ENCODE peak calls at places on chromosomes 5 and 9, in eight cellular contexts. One of them, this sample, is unnamed.

GRCh38 chr5:10465726-10466125 is 24.0 kb downstream of the ROPN1L start:
- DNase-seq in IMR-90: no peak
- DNase-seq in kidney: no peak
- DNase-seq in GM23248: no peak
- DNase-seq in fibroblast of lung: no peak
- DNase-seq in colonic mucosa: no peak
- DNase-seq in K562: no peak
- DNase-seq in endodermal cell: no peak
- DNase-seq in this sample: no peak

GRCh38 chr5:143217804-143218160 is 185.7 kb downstream of the NR3C1 start:
- DNase-seq in IMR-90: no peak
- DNase-seq in kidney: no peak
- DNase-seq in GM23248: no peak
- DNase-seq in fibroblast of lung: no peak
- DNase-seq in colonic mucosa: no peak
- DNase-seq in K562: no peak
- DNase-seq in endodermal cell: no peak
- DNase-seq in this sample: no peak

GRCh38 chr5:135735831-135736230 is 98.6 kb upstream of the SLC25A48 start:
- DNase-seq in IMR-90: no peak
- DNase-seq in kidney: no peak
- DNase-seq in GM23248: no peak
- DNase-seq in fibroblast of lung: no peak
- DNase-seq in colonic mucosa: peak
- DNase-seq in K562: no peak
- DNase-seq in endodermal cell: peak
- DNase-seq in this sample: no peak

GRCh38 chr9:93097496-93098205 is 1.6 kb downstream of the CARD19 start:
- DNase-seq in IMR-90: peak
- DNase-seq in kidney: peak
- DNase-seq in GM23248: peak
- DNase-seq in fibroblast of lung: no peak
- DNase-seq in colonic mucosa: peak
- DNase-seq in K562: no peak
- DNase-seq in endodermal cell: peak
- DNase-seq in this sample: no peak

GRCh38 chr5:180008433-180008832 is 63.1 kb downstream of the RNF130 start:
- DNase-seq in IMR-90: no peak
- DNase-seq in kidney: no peak
- DNase-seq in GM23248: no peak
- DNase-seq in fibroblast of lung: no peak
- DNase-seq in colonic mucosa: no peak
- DNase-seq in K562: no peak
- DNase-seq in endodermal cell: no peak
- DNase-seq in this sample: no peak

GRCh38 chr5:31161772-31162171 is 31.7 kb upstream of the CDH6 start:
- DNase-seq in IMR-90: no peak
- DNase-seq in kidney: no peak
- DNase-seq in GM23248: peak
- DNase-seq in fibroblast of lung: no peak
- DNase-seq in colonic mucosa: peak
- DNase-seq in K562: no peak
- DNase-seq in endodermal cell: no peak
- DNase-seq in this sample: no peak

GRCh38 chr9:97864396-97864795 is 11.4 kb downstream of the FOXE1 start:
- DNase-seq in IMR-90: no peak
- DNase-seq in kidney: no peak
- DNase-seq in GM23248: no peak
- DNase-seq in fibroblast of lung: no peak
- DNase-seq in colonic mucosa: no peak
- DNase-seq in K562: no peak
- DNase-seq in endodermal cell: no peak
- DNase-seq in this sample: no peak

GRCh38 chr9:94788706-94789105 is 62.2 kb downstream of the AOPEP start:
- DNase-seq in IMR-90: no peak
- DNase-seq in kidney: no peak
- DNase-seq in GM23248: no peak
- DNase-seq in fibroblast of lung: no peak
- DNase-seq in colonic mucosa: no peak
- DNase-seq in K562: no peak
- DNase-seq in endodermal cell: no peak
- DNase-seq in this sample: no peak

GRCh38 chr5:55650391-55650790 is 61.7 kb downstream of the SLC38A9 start:
- DNase-seq in IMR-90: peak
- DNase-seq in kidney: no peak
- DNase-seq in GM23248: peak
- DNase-seq in fibroblast of lung: peak
- DNase-seq in colonic mucosa: no peak
- DNase-seq in K562: no peak
- DNase-seq in endodermal cell: no peak
- DNase-seq in this sample: peak

GRCh38 chr9:120708526-120709224 is 5.6 kb downstream of the MEGF9 start:
- DNase-seq in IMR-90: peak
- DNase-seq in kidney: no peak
- DNase-seq in GM23248: peak
- DNase-seq in fibroblast of lung: peak
- DNase-seq in colonic mucosa: no peak
- DNase-seq in K562: no peak
- DNase-seq in endodermal cell: no peak
- DNase-seq in this sample: no peak

GRCh38 chr5:80559244-80559643 is 10.8 kb downstream of the ANKRD34B start:
- DNase-seq in IMR-90: no peak
- DNase-seq in kidney: no peak
- DNase-seq in GM23248: no peak
- DNase-seq in fibroblast of lung: no peak
- DNase-seq in colonic mucosa: no peak
- DNase-seq in K562: no peak
- DNase-seq in endodermal cell: no peak
- DNase-seq in this sample: no peak

GRCh38 chr5:124599048-124599973 is 147.1 kb downstream of the ZNF608 start:
- DNase-seq in IMR-90: peak
- DNase-seq in kidney: no peak
- DNase-seq in GM23248: peak
- DNase-seq in fibroblast of lung: peak
- DNase-seq in colonic mucosa: peak
- DNase-seq in K562: peak
- DNase-seq in endodermal cell: no peak
- DNase-seq in this sample: peak

GRCh38 chr9:97768731-97769130 is 71.6 kb upstream of the XPA start:
- DNase-seq in IMR-90: peak
- DNase-seq in kidney: no peak
- DNase-seq in GM23248: peak
- DNase-seq in fibroblast of lung: no peak
- DNase-seq in colonic mucosa: no peak
- DNase-seq in K562: no peak
- DNase-seq in endodermal cell: no peak
- DNase-seq in this sample: no peak

GRCh38 chr5:106290841-106291240 is 1379.9 kb downstream of the EFNA5 start:
- DNase-seq in IMR-90: peak
- DNase-seq in kidney: no peak
- DNase-seq in GM23248: peak
- DNase-seq in fibroblast of lung: peak
- DNase-seq in colonic mucosa: no peak
- DNase-seq in K562: no peak
- DNase-seq in endodermal cell: no peak
- DNase-seq in this sample: no peak

GRCh38 chr9:137550958-137551655 is 572 bp upstream of the MRPL41 start:
- DNase-seq in IMR-90: peak
- DNase-seq in kidney: peak
- DNase-seq in GM23248: peak
- DNase-seq in fibroblast of lung: no peak
- DNase-seq in colonic mucosa: no peak
- DNase-seq in K562: peak
- DNase-seq in endodermal cell: no peak
- DNase-seq in this sample: no peak

GRCh38 chr5:96335873-96336272 is 97.2 kb downstream of the PCSK1 start:
- DNase-seq in IMR-90: peak
- DNase-seq in kidney: no peak
- DNase-seq in GM23248: peak
- DNase-seq in fibroblast of lung: no peak
- DNase-seq in colonic mucosa: no peak
- DNase-seq in K562: no peak
- DNase-seq in endodermal cell: no peak
- DNase-seq in this sample: no peak

GRCh38 chr9:20339611-20340010 is 282.7 kb downstream of the MLLT3 start:
- DNase-seq in IMR-90: no peak
- DNase-seq in kidney: no peak
- DNase-seq in GM23248: no peak
- DNase-seq in fibroblast of lung: no peak
- DNase-seq in colonic mucosa: no peak
- DNase-seq in K562: no peak
- DNase-seq in endodermal cell: no peak
- DNase-seq in this sample: no peak

GRCh38 chr9:112487799-112488345 is 1.2 kb downstream of the KIAA1958 start:
- DNase-seq in IMR-90: no peak
- DNase-seq in kidney: no peak
- DNase-seq in GM23248: peak
- DNase-seq in fibroblast of lung: no peak
- DNase-seq in colonic mucosa: peak
- DNase-seq in K562: peak
- DNase-seq in endodermal cell: no peak
- DNase-seq in this sample: no peak

GRCh38 chr9:138050472-138051330 is 173.1 kb downstream of the CACNA1B start:
- DNase-seq in IMR-90: no peak
- DNase-seq in kidney: no peak
- DNase-seq in GM23248: no peak
- DNase-seq in fibroblast of lung: no peak
- DNase-seq in colonic mucosa: no peak
- DNase-seq in K562: no peak
- DNase-seq in endodermal cell: peak
- DNase-seq in this sample: no peak

GRCh38 chr9:98344581-98344980 is 89.1 kb upstream of the TBC1D2 start:
- DNase-seq in IMR-90: no peak
- DNase-seq in kidney: no peak
- DNase-seq in GM23248: no peak
- DNase-seq in fibroblast of lung: no peak
- DNase-seq in colonic mucosa: no peak
- DNase-seq in K562: no peak
- DNase-seq in endodermal cell: no peak
- DNase-seq in this sample: no peak

GRCh38 chr5:124957063-124957462 is 210.6 kb upstream of the ZNF608 start:
- DNase-seq in IMR-90: no peak
- DNase-seq in kidney: no peak
- DNase-seq in GM23248: no peak
- DNase-seq in fibroblast of lung: no peak
- DNase-seq in colonic mucosa: no peak
- DNase-seq in K562: no peak
- DNase-seq in endodermal cell: no peak
- DNase-seq in this sample: no peak

GRCh38 chr9:19127881-19128719 is 808 bp upstream of the PLIN2 start:
- DNase-seq in IMR-90: no peak
- DNase-seq in kidney: peak
- DNase-seq in GM23248: peak
- DNase-seq in fibroblast of lung: peak
- DNase-seq in colonic mucosa: peak
- DNase-seq in K562: no peak
- DNase-seq in endodermal cell: peak
- DNase-seq in this sample: peak

GRCh38 chr9:112640311-112640710 is 77.6 kb downstream of the INIP start:
- DNase-seq in IMR-90: no peak
- DNase-seq in kidney: no peak
- DNase-seq in GM23248: no peak
- DNase-seq in fibroblast of lung: no peak
- DNase-seq in colonic mucosa: no peak
- DNase-seq in K562: no peak
- DNase-seq in endodermal cell: no peak
- DNase-seq in this sample: no peak

GRCh38 chr5:177455036-177455660 is 8.5 kb downstream of the PRR7 start:
- DNase-seq in IMR-90: peak
- DNase-seq in kidney: peak
- DNase-seq in GM23248: peak
- DNase-seq in fibroblast of lung: peak
- DNase-seq in colonic mucosa: peak
- DNase-seq in K562: peak
- DNase-seq in endodermal cell: peak
- DNase-seq in this sample: peak

GRCh38 chr5:172871982-172872381 is 37.9 kb downstream of the ERGIC1 start:
- DNase-seq in IMR-90: peak
- DNase-seq in kidney: no peak
- DNase-seq in GM23248: peak
- DNase-seq in fibroblast of lung: no peak
- DNase-seq in colonic mucosa: no peak
- DNase-seq in K562: no peak
- DNase-seq in endodermal cell: no peak
- DNase-seq in this sample: no peak

GRCh38 chr9:127557998-127558546 is 54.0 kb upstream of the STXBP1 start:
- DNase-seq in IMR-90: no peak
- DNase-seq in kidney: peak
- DNase-seq in GM23248: no peak
- DNase-seq in fibroblast of lung: peak
- DNase-seq in colonic mucosa: no peak
- DNase-seq in K562: no peak
- DNase-seq in endodermal cell: no peak
- DNase-seq in this sample: no peak
- H3K9ac ChIP-seq in IMR-90: peak
- H3K9ac ChIP-seq in kidney: peak
- H3K9ac ChIP-seq in GM23248: peak
- H3K9ac ChIP-seq in fibroblast of lung: peak
- H3K9ac ChIP-seq in colonic mucosa: peak
- H3K9ac ChIP-seq in K562: no peak
- H3K9ac ChIP-seq in endodermal cell: no peak
- H3K9ac ChIP-seq in this sample: no peak

GRCh38 chr5:139789116-139789844 is 6.3 kb upstream of the PSD2 start:
- DNase-seq in IMR-90: no peak
- DNase-seq in kidney: no peak
- DNase-seq in GM23248: no peak
- DNase-seq in fibroblast of lung: no peak
- DNase-seq in colonic mucosa: no peak
- DNase-seq in K562: no peak
- DNase-seq in endodermal cell: no peak
- DNase-seq in this sample: no peak
- H3K9ac ChIP-seq in IMR-90: no peak
- H3K9ac ChIP-seq in kidney: no peak
- H3K9ac ChIP-seq in GM23248: no peak
- H3K9ac ChIP-seq in fibroblast of lung: no peak
- H3K9ac ChIP-seq in colonic mucosa: no peak
- H3K9ac ChIP-seq in K562: no peak
- H3K9ac ChIP-seq in endodermal cell: no peak
- H3K9ac ChIP-seq in this sample: no peak

GRCh38 chr9:113807173-113808061 is 68.7 kb upstream of the ZNF618 start:
- DNase-seq in IMR-90: peak
- DNase-seq in kidney: no peak
- DNase-seq in GM23248: peak
- DNase-seq in fibroblast of lung: peak
- DNase-seq in colonic mucosa: peak
- DNase-seq in K562: peak
- DNase-seq in endodermal cell: peak
- DNase-seq in this sample: peak
- H3K9ac ChIP-seq in IMR-90: no peak
- H3K9ac ChIP-seq in kidney: peak
- H3K9ac ChIP-seq in GM23248: peak
- H3K9ac ChIP-seq in fibroblast of lung: no peak
- H3K9ac ChIP-seq in colonic mucosa: no peak
- H3K9ac ChIP-seq in K562: no peak
- H3K9ac ChIP-seq in endodermal cell: no peak
- H3K9ac ChIP-seq in this sample: no peak

DNA sequence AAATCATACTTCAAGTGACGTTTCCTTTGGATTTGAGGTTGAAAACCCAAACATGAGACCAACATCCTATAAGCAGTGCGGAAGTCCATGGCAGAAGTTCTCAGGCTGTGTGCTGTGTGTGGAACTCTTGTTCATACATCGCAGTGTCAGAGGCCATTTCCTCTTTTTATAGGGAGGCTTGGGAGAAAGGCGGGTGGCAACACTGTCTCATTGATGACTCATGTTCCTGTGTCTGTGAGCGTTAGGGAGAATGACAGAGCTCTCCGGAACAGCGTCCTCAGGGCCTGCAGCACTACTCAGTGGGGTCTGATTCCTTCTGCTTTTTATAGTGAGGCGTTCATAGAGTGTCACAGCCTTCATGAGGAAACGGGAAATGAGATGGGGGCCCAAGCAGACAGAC is 98.8 kb upstream of the BASP1 start:
- DNase-seq in IMR-90: peak
- DNase-seq in kidney: no peak
- DNase-seq in GM23248: peak
- DNase-seq in fibroblast of lung: peak
- DNase-seq in colonic mucosa: peak
- DNase-seq in K562: peak
- DNase-seq in endodermal cell: no peak
- DNase-seq in this sample: no peak
- H3K9ac ChIP-seq in IMR-90: peak
- H3K9ac ChIP-seq in kidney: no peak
- H3K9ac ChIP-seq in GM23248: peak
- H3K9ac ChIP-seq in fibroblast of lung: no peak
- H3K9ac ChIP-seq in colonic mucosa: no peak
- H3K9ac ChIP-seq in K562: no peak
- H3K9ac ChIP-seq in endodermal cell: no peak
- H3K9ac ChIP-seq in this sample: no peak